ENCODE peak calls at places on chromosomes 5 and 9, in six cellular contexts. U is K562, I is H1, S is GM23338, T is HepG2, X is GM12878. G is an unnamed sample.

GRCh38 chr5:137741718-137742117 is 5.8 kb upstream of the KLHL3 start:
- DNase-seq in U (no peak), I (no peak), S (peak; percentile 22), T (peak; percentile 21), X (no peak), G (no peak)

GRCh38 chr5:41270423-41271251 is 57.3 kb upstream of the C6 start:
- DNase-seq in U (no peak), I (no peak), S (peak; percentile 71), T (peak; percentile 43), X (no peak), G (peak; percentile 25)

GRCh38 chr5:141420855-141421488 is at the start of gene PCDHGA11:
- DNase-seq in U (peak; percentile 61), I (no peak), S (peak; percentile 90), T (no peak), X (peak; percentile 37), G (peak; percentile 77)

GRCh38 chr9:12698293-12698692 is 5.1 kb downstream of the TYRP1 start:
- DNase-seq in U (no peak), I (no peak), S (no peak), T (no peak), X (no peak), G (no peak)

GRCh38 chr9:2567922-2568321 is 53.7 kb upstream of the VLDLR start:
- DNase-seq in U (no peak), I (no peak), S (no peak), T (no peak), X (no peak), G (no peak)

GRCh38 chr9:35726876-35727438 is 5.0 kb downstream of the TLN1 start:
- DNase-seq in U (no peak), I (no peak), S (peak; percentile 29), T (peak; percentile 35), X (no peak), G (no peak)

GRCh38 chr5:91042856-91043255 is 340.3 kb downstream of the ARRDC3 start:
- DNase-seq in U (no peak), I (no peak), S (no peak), T (peak; percentile 19), X (no peak), G (no peak)

GRCh38 chr5:143248822-143249579 is 154.5 kb downstream of the NR3C1 start:
- DNase-seq in U (peak; percentile 83), I (no peak), S (no peak), T (peak; percentile 24), X (no peak), G (no peak)

GRCh38 chr5:114018178-114018577 is 343.7 kb upstream of the KCNN2 start:
- DNase-seq in U (no peak), I (no peak), S (peak; percentile 47), T (peak; percentile 1), X (no peak), G (no peak)

GRCh38 chr5:160789219-160789820 is 62.7 kb downstream of the ATP10B start:
- DNase-seq in U (no peak), I (no peak), S (no peak), T (no peak), X (no peak), G (no peak)

GRCh38 chr9:104351726-104352125 is 152.3 kb upstream of the OR13F1 start:
- DNase-seq in U (no peak), I (no peak), S (no peak), T (no peak), X (no peak), G (no peak)

GRCh38 chr5:112703866-112704820 is 33.5 kb upstream of the APC start:
- DNase-seq in U (peak; percentile 78), I (no peak), S (no peak), T (no peak), X (no peak), G (no peak)

GRCh38 chr9:114343471-114344187 is 14.0 kb downstream of the ORM2 start:
- DNase-seq in U (no peak), I (no peak), S (no peak), T (no peak), X (no peak), G (no peak)

GRCh38 chr9:114221706-114222465 is 66.5 kb downstream of the COL27A1 start:
- DNase-seq in U (no peak), I (no peak), S (no peak), T (no peak), X (no peak), G (no peak)

GRCh38 chr5:174444791-174445190 is 279.6 kb upstream of the MSX2 start:
- DNase-seq in U (no peak), I (no peak), S (no peak), T (no peak), X (no peak), G (no peak)

GRCh38 chr9:115531410-115532130 is 413.6 kb upstream of the TNC start:
- DNase-seq in U (no peak), I (no peak), S (no peak), T (no peak), X (no peak), G (no peak)

GRCh38 chr9:136121801-136122200 is 3.1 kb upstream of the TMEM250 start:
- DNase-seq in U (no peak), I (no peak), S (no peak), T (no peak), X (no peak), G (no peak)

GRCh38 chr9:136089697-136090045 is 5.4 kb downstream of the NACC2 start:
- DNase-seq in U (no peak), I (no peak), S (no peak), T (no peak), X (no peak), G (no peak)

GRCh38 chr5:15943487-15943886 is 236.1 kb downstream of the MARCHF11 start:
- DNase-seq in U (no peak), I (no peak), S (no peak), T (no peak), X (no peak), G (no peak)

GRCh38 chr9:129059796-129060785 is 20.8 kb upstream of the DOLPP1 start:
- DNase-seq in U (no peak), I (no peak), S (no peak), T (no peak), X (no peak), G (no peak)

GRCh38 chr5:157252741-157253465 is 13.0 kb upstream of the CYFIP2 start:
- DNase-seq in U (no peak), I (no peak), S (no peak), T (no peak), X (peak; percentile 79), G (no peak)

GRCh38 chr9:70936536-70936935 is 184.9 kb downstream of the TRPM3 start:
- DNase-seq in U (no peak), I (no peak), S (no peak), T (no peak), X (no peak), G (no peak)

GRCh38 chr5:119876522-119876921 is 247.2 kb downstream of the FAM170A start:
- DNase-seq in U (no peak), I (no peak), S (no peak), T (no peak), X (no peak), G (no peak)

GRCh38 chr5:90231688-90232087 is 177.9 kb downstream of the CETN3 start:
- DNase-seq in U (no peak), I (no peak), S (no peak), T (no peak), X (no peak), G (no peak)

GRCh38 chr5:132426525-132427138 is 57.1 kb downstream of the SLC22A5 start:
- DNase-seq in U (peak; percentile 91), I (no peak), S (peak; percentile 73), T (peak; percentile 58), X (no peak), G (peak; percentile 41)

GRCh38 chr9:132406554-132407122 is at the start of gene TTF1:
- DNase-seq in U (peak; percentile 94), I (peak; percentile 70), S (peak; percentile 97), T (peak; percentile 88), X (peak; percentile 77), G (peak; percentile 90)

GRCh38 chr9:30015073-30015472 is 2369.4 kb upstream of the ACO1 start:
- DNase-seq in U (no peak), I (no peak), S (no peak), T (no peak), X (no peak), G (no peak)

GRCh38 chr9:33320568-33321261 is 30.4 kb downstream of the NFX1 start:
- DNase-seq in U (no peak), I (no peak), S (no peak), T (no peak), X (no peak), G (no peak)

GRCh38 chr5:73748510-73749410 is 122.8 kb downstream of the ARHGEF28 start:
- DNase-seq in U (no peak), I (no peak), S (no peak), T (no peak), X (no peak), G (no peak)

GRCh38 chr5:73745806-73746205 is 119.8 kb downstream of the ARHGEF28 start:
- DNase-seq in U (no peak), I (no peak), S (no peak), T (no peak), X (no peak), G (no peak)

GRCh38 chr5:73746608-73747007 is 120.6 kb downstream of the ARHGEF28 start:
- DNase-seq in U (no peak), I (no peak), S (no peak), T (peak; percentile 62), X (no peak), G (no peak)

GRCh38 chr5:73749485-73750270 is 123.7 kb downstream of the ARHGEF28 start:
- DNase-seq in U (no peak), I (no peak), S (no peak), T (no peak), X (no peak), G (no peak)

GRCh38 chr5:73747696-73748380 is 121.8 kb downstream of the ARHGEF28 start:
- DNase-seq in U (no peak), I (no peak), S (no peak), T (no peak), X (no peak), G (no peak)
- TF ChIP-seq CREB1 in U (no peak), I (no peak), S (no peak), T (no peak), X (no peak), G (no peak)

DNA sequence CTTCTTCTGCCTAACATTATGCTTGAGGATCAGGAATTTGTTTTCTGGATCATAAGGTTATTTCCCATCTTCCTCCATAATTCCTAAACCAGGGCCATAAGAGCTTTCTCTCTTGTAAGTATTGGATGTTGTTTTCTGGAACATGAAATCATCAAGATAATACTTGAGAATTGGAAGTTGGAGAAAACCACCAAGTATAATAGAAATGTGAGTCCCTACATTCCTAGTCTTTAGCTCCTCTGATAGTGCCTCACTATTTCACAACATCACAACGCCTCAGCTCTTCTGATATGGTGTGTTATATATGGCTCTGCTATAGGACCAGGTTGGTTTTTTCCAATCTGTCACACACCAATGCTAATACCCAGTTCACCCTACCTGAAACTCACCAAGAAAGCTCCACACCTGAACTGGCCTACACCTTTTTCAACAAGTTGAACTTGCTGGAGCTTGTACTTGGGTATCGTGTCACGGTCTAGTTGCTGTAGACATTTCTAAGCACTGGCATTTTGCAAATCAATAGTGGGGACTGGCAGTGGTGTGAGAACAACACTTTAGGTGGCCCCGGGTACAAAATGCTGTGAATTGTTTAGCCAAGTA is 141.1 kb downstream of the ACTBL2 start:
- DNase-seq in U (no peak), I (no peak), S (no peak), T (no peak), X (no peak), G (no peak)
- TF ChIP-seq CREB1 in U (no peak), I (no peak), S (no peak), T (no peak), X (no peak), G (no peak)

GRCh38 chr5:39598641-39599248 is 174.0 kb upstream of the DAB2 start:
- DNase-seq in U (no peak), I (no peak), S (peak; percentile 21), T (no peak), X (no peak), G (peak; percentile 33)
- TF ChIP-seq CREB1 in U (no peak), I (no peak), S (no peak), T (no peak), X (no peak), G (no peak)

GRCh38 chr5:171630047-171630669 is 155.5 kb upstream of the SMIM23 start:
- DNase-seq in U (peak; percentile 61), I (no peak), S (peak; percentile 86), T (no peak), X (no peak), G (peak; percentile 77)
- TF ChIP-seq CREB1 in U (no peak), I (no peak), S (no peak), T (no peak), X (no peak), G (no peak)

G was measured in WTC11.